ENCODE peak calls at places on chromosomes 11 and 22, in five cellular contexts. A is prostate gland; K is skeletal muscle cell; L is EL; M is CD4-positive, alpha-beta memory T cell. P is an unnamed sample.

GRCh38 chr11:128434411-128434810 is 152.9 kb downstream of the ETS1 start:
- DNase-seq in L (no peak), M (no peak), K (no peak), A (no peak), P (no peak)

GRCh38 chr11:11641581-11641980 is 19.8 kb upstream of the GALNT18 start:
- DNase-seq in A (no peak), K (no peak), M (no peak), L (no peak), P (no peak)

GRCh38 chr11:14422052-14422813 is 63.2 kb upstream of the RRAS2 start:
- DNase-seq in K (peak; percentile 99), A (peak; percentile 22), M (no peak), L (peak; percentile 100), P (peak; percentile 97)

GRCh38 chr11:111378773-111379499 is at the start of gene POU2AF1:
- DNase-seq in A (no peak), K (peak; percentile 16), M (peak; percentile 69), L (peak; percentile 5), P (peak; percentile 61)

GRCh38 chr22:43185860-43186261 is 1.1 kb downstream of the TTLL12 start:
- DNase-seq in M (no peak), A (peak; percentile 86), K (no peak), L (peak; percentile 49), P (peak; percentile 36)

GRCh38 chr11:35567737-35568465 is 42.5 kb upstream of the PAMR1 start:
- DNase-seq in M (no peak), K (no peak), A (peak; percentile 55), L (no peak), P (no peak)

GRCh38 chr11:61335355-61335710 is 2.3 kb downstream of the TKFC start:
- DNase-seq in M (no peak), A (no peak), L (no peak), K (no peak), P (no peak)

GRCh38 chr11:43359432-43359818 is 705 bp downstream of the TTC17 start:
- DNase-seq in A (no peak), M (no peak), K (no peak), L (peak; percentile 38), P (peak; percentile 13)

GRCh38 chr11:14075118-14075601 is 112.6 kb downstream of the SPON1 start:
- DNase-seq in K (no peak), M (peak; percentile 64), L (no peak), A (no peak), P (no peak)

GRCh38 chr22:30386960-30387848 is at the start of gene RNF215:
- DNase-seq in K (no peak), L (peak; percentile 79), M (peak; percentile 79), A (peak; percentile 74), P (peak; percentile 74)

GRCh38 chr22:37552560-37553163 is 7.6 kb upstream of the CDC42EP1 start:
- DNase-seq in A (no peak), M (no peak), K (no peak), L (peak; percentile 66), P (peak; percentile 56)

GRCh38 chr11:66842896-66843775 is at the start of gene RCE1:
- DNase-seq in A (peak; percentile 85), M (peak; percentile 85), K (peak; percentile 47), L (peak; percentile 88), P (peak; percentile 87)

GRCh38 chr22:45974498-45974897 is 2.5 kb downstream of the WNT7B start:
- DNase-seq in K (no peak), A (no peak), M (no peak), L (no peak), P (peak; percentile 33)

GRCh38 chr22:24434472-24435322 is 7.3 kb downstream of the ADORA2A start:
- DNase-seq in M (peak; percentile 84), A (no peak), K (no peak), L (no peak), P (no peak)

P was measured in MG63.